ENCODE peak calls at places on chromosomes 11 and 22, in four cellular contexts. One of them, this sample, is unnamed.

GRCh38 chr11:30342736-30343166 is 19.8 kb downstream of the ARL14EP start:
- DNase-seq in prostate gland: no peak
- DNase-seq in pancreas: no peak
- DNase-seq in hepatocyte: no peak
- DNase-seq in this sample: no peak

GRCh38 chr22:17770180-17771077 is 3.8 kb downstream of the BID start:
- DNase-seq in pancreas: peak; percentile 47
- DNase-seq in hepatocyte: no peak
- DNase-seq in prostate gland: no peak
- DNase-seq in this sample: no peak

GRCh38 chr22:20247010-20247505 is 21.1 kb downstream of the RTN4R start:
- DNase-seq in pancreas: no peak
- DNase-seq in hepatocyte: no peak
- DNase-seq in prostate gland: no peak
- DNase-seq in this sample: no peak

GRCh38 chr11:134862168-134862567 is 450.1 kb upstream of the B3GAT1 start:
- DNase-seq in pancreas: no peak
- DNase-seq in prostate gland: no peak
- DNase-seq in hepatocyte: no peak
- DNase-seq in this sample: no peak

GRCh38 chr11:66891849-66892660 is 35.2 kb downstream of the LRFN4 start:
- DNase-seq in hepatocyte: peak; percentile 82
- DNase-seq in pancreas: peak; percentile 9
- DNase-seq in prostate gland: no peak
- DNase-seq in this sample: no peak

GRCh38 chr11:20000022-20000392 is 160.3 kb downstream of the DBX1 start:
- DNase-seq in hepatocyte: no peak
- DNase-seq in pancreas: no peak
- DNase-seq in prostate gland: no peak
- DNase-seq in this sample: no peak

GRCh38 chr11:111225871-111226270 is 19.7 kb upstream of the POU2AF2 start:
- DNase-seq in prostate gland: no peak
- DNase-seq in pancreas: no peak
- DNase-seq in hepatocyte: no peak
- DNase-seq in this sample: no peak

GRCh38 chr11:8067567-8067928 is 13.5 kb upstream of the TUB start:
- DNase-seq in prostate gland: no peak
- DNase-seq in hepatocyte: no peak
- DNase-seq in pancreas: no peak
- DNase-seq in this sample: no peak

GRCh38 chr11:17439316-17439782 is 37.3 kb downstream of the ABCC8 start:
- DNase-seq in pancreas: no peak
- DNase-seq in hepatocyte: peak; percentile 76
- DNase-seq in prostate gland: no peak
- DNase-seq in this sample: no peak

GRCh38 chr11:112290462-112290894 is 29.8 kb upstream of the PLET1 start:
- DNase-seq in hepatocyte: no peak
- DNase-seq in prostate gland: no peak
- DNase-seq in pancreas: no peak
- DNase-seq in this sample: no peak

GRCh38 chr11:134642206-134642605 is 230.2 kb upstream of the B3GAT1 start:
- DNase-seq in pancreas: no peak
- DNase-seq in prostate gland: no peak
- DNase-seq in hepatocyte: no peak
- DNase-seq in this sample: no peak

GRCh38 chr22:48832592-48832991 is 995.1 kb downstream of the BRD1 start:
- DNase-seq in pancreas: no peak
- DNase-seq in hepatocyte: no peak
- DNase-seq in prostate gland: no peak
- DNase-seq in this sample: no peak

GRCh38 chr22:37904572-37905533 is 1.2 kb upstream of the MICALL1 start:
- DNase-seq in prostate gland: no peak
- DNase-seq in pancreas: no peak
- DNase-seq in hepatocyte: peak; percentile 84
- DNase-seq in this sample: no peak

GRCh38 chr22:45009881-45010531 is at the start of gene PHF21B:
- DNase-seq in pancreas: no peak
- DNase-seq in prostate gland: peak; percentile 70
- DNase-seq in hepatocyte: peak; percentile 83
- DNase-seq in this sample: no peak

GRCh38 chr22:31947296-31947695 is 3.0 kb downstream of the YWHAH start:
- DNase-seq in pancreas: no peak
- DNase-seq in hepatocyte: no peak
- DNase-seq in prostate gland: no peak
- DNase-seq in this sample: no peak

GRCh38 chr22:17999851-18000250 is 24.5 kb downstream of the MICAL3 start:
- DNase-seq in hepatocyte: no peak
- DNase-seq in prostate gland: no peak
- DNase-seq in pancreas: no peak
- DNase-seq in this sample: no peak

GRCh38 chr22:20437253-20438065 is at the start of gene SCARF2:
- DNase-seq in hepatocyte: peak; percentile 86
- DNase-seq in pancreas: peak; percentile 73
- DNase-seq in prostate gland: no peak
- DNase-seq in this sample: peak; percentile 74

GRCh38 chr11:125102544-125102943 is 8.9 kb downstream of the TMEM218 start:
- DNase-seq in prostate gland: no peak
- DNase-seq in hepatocyte: no peak
- DNase-seq in pancreas: no peak
- DNase-seq in this sample: no peak

GRCh38 chr11:3193373-3194015 is 25.1 kb downstream of the MRGPRG start:
- DNase-seq in prostate gland: no peak
- DNase-seq in pancreas: no peak
- DNase-seq in hepatocyte: no peak
- DNase-seq in this sample: no peak

GRCh38 chr22:20566420-20567260 is 59.2 kb downstream of the MED15 start:
- DNase-seq in hepatocyte: peak; percentile 46
- DNase-seq in prostate gland: peak; percentile 68
- DNase-seq in pancreas: peak; percentile 55
- DNase-seq in this sample: peak; percentile 63

GRCh38 chr11:78022397-78023396 is at the start of gene KCTD14:
- DNase-seq in prostate gland: peak; percentile 37
- DNase-seq in pancreas: peak; percentile 90
- DNase-seq in hepatocyte: peak; percentile 55
- DNase-seq in this sample: peak; percentile 84

GRCh38 chr22:48563118-48563965 is 1264.3 kb downstream of the BRD1 start:
- DNase-seq in hepatocyte: no peak
- DNase-seq in prostate gland: no peak
- DNase-seq in pancreas: peak; percentile 56
- DNase-seq in this sample: no peak

GRCh38 chr11:68549789-68550484 is 89.4 kb downstream of the PPP6R3 start:
- DNase-seq in hepatocyte: peak; percentile 42
- DNase-seq in pancreas: no peak
- DNase-seq in prostate gland: no peak
- DNase-seq in this sample: no peak

GRCh38 chr11:27391336-27392015 is 28.5 kb upstream of the CCDC34 start:
- DNase-seq in pancreas: no peak
- DNase-seq in hepatocyte: no peak
- DNase-seq in prostate gland: no peak
- DNase-seq in this sample: no peak

GRCh38 chr11:41394562-41395160 is 64.8 kb downstream of the LRRC4C start:
- DNase-seq in prostate gland: no peak
- DNase-seq in hepatocyte: no peak
- DNase-seq in pancreas: no peak
- DNase-seq in this sample: no peak

GRCh38 chr11:134792677-134793076 is 380.6 kb upstream of the B3GAT1 start:
- DNase-seq in prostate gland: no peak
- DNase-seq in hepatocyte: no peak
- DNase-seq in pancreas: no peak
- DNase-seq in this sample: no peak

GRCh38 chr11:73034777-73035176 is 107.3 kb downstream of the FCHSD2 start:
- DNase-seq in prostate gland: no peak
- DNase-seq in hepatocyte: peak; percentile 14
- DNase-seq in pancreas: no peak
- DNase-seq in this sample: no peak

GRCh38 chr11:62552465-62552782 is 5.8 kb upstream of the AHNAK start:
- DNase-seq in pancreas: no peak
- DNase-seq in prostate gland: no peak
- DNase-seq in hepatocyte: peak; percentile 50
- DNase-seq in this sample: no peak

GRCh38 chr11:104893876-104894275 is 4.4 kb downstream of the CASP12 start:
- DNase-seq in hepatocyte: no peak
- DNase-seq in pancreas: no peak
- DNase-seq in prostate gland: no peak
- DNase-seq in this sample: no peak

GRCh38 chr11:41497974-41498373 is 38.5 kb upstream of the LRRC4C start:
- DNase-seq in hepatocyte: no peak
- DNase-seq in prostate gland: no peak
- DNase-seq in pancreas: no peak
- DNase-seq in this sample: no peak

GRCh38 chr22:41782316-41782715 is 18.2 kb upstream of the CCDC134 start:
- DNase-seq in prostate gland: no peak
- DNase-seq in pancreas: no peak
- DNase-seq in hepatocyte: no peak
- DNase-seq in this sample: no peak

GRCh38 chr11:119029340-119030028 is 1.2 kb downstream of the SLC37A4 start:
- DNase-seq in pancreas: peak; percentile 84
- DNase-seq in hepatocyte: peak; percentile 89
- DNase-seq in prostate gland: peak; percentile 48
- DNase-seq in this sample: no peak

GRCh38 chr11:44575962-44576361 is 10.5 kb downstream of the CD82 start:
- DNase-seq in prostate gland: no peak
- DNase-seq in pancreas: peak; percentile 13
- DNase-seq in hepatocyte: no peak
- DNase-seq in this sample: no peak

GRCh38 chr11:44578279-44578678 is 12.8 kb downstream of the CD82 start:
- DNase-seq in hepatocyte: no peak
- DNase-seq in prostate gland: no peak
- DNase-seq in pancreas: peak; percentile 52
- DNase-seq in this sample: no peak

GRCh38 chr11:44579172-44579804 is 13.8 kb downstream of the CD82 start:
- DNase-seq in pancreas: no peak
- DNase-seq in prostate gland: no peak
- DNase-seq in hepatocyte: no peak
- DNase-seq in this sample: no peak

GRCh38 chr11:44575288-44575672 is 9.8 kb downstream of the CD82 start:
- DNase-seq in hepatocyte: no peak
- DNase-seq in prostate gland: no peak
- DNase-seq in pancreas: peak; percentile 24
- DNase-seq in this sample: no peak

DNA sequence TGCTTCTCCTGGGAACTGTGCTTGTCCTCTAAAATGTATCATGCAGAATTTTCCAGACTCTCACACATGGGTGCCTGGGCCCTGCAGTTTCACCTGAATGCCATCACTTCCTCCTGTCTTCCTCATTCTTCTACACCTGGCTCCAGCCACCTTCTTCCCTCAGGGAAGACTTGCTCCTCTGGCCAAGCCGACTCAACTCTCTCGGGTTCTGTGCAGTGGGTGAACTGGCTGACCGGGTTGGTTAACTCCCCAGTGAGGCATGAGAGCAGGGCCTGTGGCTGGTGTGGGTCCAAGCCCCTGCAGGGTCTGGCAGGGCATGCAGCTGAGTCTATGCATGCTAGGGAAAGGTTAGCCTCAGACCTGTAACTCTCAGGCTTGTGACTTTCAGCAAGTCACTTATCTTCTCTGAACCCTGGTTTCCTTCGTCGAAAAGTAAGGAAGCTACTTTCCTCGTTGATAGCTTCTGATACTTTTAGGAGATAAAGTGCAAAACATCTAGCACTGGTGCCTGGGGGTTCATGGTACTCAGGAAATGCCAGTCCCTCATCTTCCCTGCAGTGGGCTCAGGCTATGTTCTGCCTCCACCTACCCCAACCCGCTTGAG is 11.9 kb downstream of the CD82 start:
- DNase-seq in pancreas: peak; percentile 8
- DNase-seq in hepatocyte: no peak
- DNase-seq in prostate gland: peak; percentile 71
- DNase-seq in this sample: no peak
- H3K27ac ChIP-seq in pancreas: no peak overlapping the region
- H3K27ac ChIP-seq in hepatocyte: no peak overlapping the region
- H3K27ac ChIP-seq in prostate gland: peak overlapping the region; percentile 38
- H3K27ac ChIP-seq in this sample: no peak overlapping the region

DNA sequence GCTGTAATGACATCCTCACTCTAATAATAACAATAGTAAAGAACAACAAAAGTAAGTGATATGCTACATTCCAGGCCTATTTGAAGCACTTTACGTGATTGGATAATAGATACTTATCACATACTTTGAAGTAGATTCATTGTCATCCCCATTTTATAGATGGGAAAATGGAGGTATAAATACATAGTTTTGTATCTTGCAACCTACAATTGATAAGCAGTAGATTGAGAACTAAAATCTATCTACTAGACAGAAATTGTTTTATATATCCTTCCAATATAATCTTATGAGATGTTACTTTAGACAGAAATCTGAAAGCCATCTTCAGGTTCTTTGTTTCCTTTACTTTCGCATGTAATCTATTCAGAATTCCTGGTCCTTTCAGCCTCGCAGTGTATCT is 104.6 kb upstream of the CD44 start:
- DNase-seq in pancreas: no peak
- DNase-seq in hepatocyte: no peak
- DNase-seq in prostate gland: no peak
- DNase-seq in this sample: no peak
- H3K4me1 ChIP-seq in pancreas: no peaks in the 10 kb centered on the region
- H3K4me1 ChIP-seq in hepatocyte: no peaks in the 10 kb centered on the region
- H3K4me1 ChIP-seq in prostate gland: no peaks in the 10 kb centered on the region
- H3K4me1 ChIP-seq in this sample: peaks cover 9% of the 10 kb centered on the region

DNA sequence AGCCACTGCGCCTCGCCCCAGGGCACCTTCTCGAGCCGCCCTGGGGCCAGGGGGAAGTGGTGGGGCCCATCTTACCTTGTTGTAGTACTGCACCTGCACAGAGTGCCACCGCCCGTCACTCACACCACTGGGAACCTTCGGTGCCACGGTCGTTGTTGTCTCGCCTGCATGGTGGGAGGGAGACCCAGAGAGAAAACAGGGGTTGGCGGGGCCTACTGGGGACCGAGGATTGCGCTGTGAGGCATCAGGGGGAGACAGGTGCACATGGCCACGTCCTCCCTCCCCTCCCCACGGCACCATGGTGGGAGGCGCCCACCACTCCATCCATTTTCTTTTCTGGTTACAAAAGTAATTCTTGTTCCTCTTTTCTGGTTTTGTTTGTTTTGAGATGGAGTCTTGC is 97.8 kb downstream of the TRMU start:
- DNase-seq in hepatocyte: no peak
- DNase-seq in prostate gland: no peak
- DNase-seq in pancreas: no peak
- DNase-seq in this sample: no peak
- H3K4me3 ChIP-seq in hepatocyte: no peak overlapping the region
- H3K4me3 ChIP-seq in prostate gland: no peak overlapping the region
- H3K4me3 ChIP-seq in pancreas: no peak overlapping the region
- H3K4me3 ChIP-seq in this sample: no peak overlapping the region

GRCh38 chr11:47062736-47063135 is 113.9 kb downstream of the ARFGAP2 start:
- DNase-seq in prostate gland: no peak
- DNase-seq in pancreas: no peak
- DNase-seq in hepatocyte: no peak
- DNase-seq in this sample: no peak

GRCh38 chr11:47057374-47057773 is 119.3 kb downstream of the ARFGAP2 start:
- DNase-seq in pancreas: no peak
- DNase-seq in hepatocyte: peak; percentile 12
- DNase-seq in prostate gland: no peak
- DNase-seq in this sample: no peak

GRCh38 chr11:47056261-47056915 is 119.8 kb downstream of the CSTPP1 start:
- DNase-seq in prostate gland: no peak
- DNase-seq in pancreas: no peak
- DNase-seq in hepatocyte: peak; percentile 70
- DNase-seq in this sample: no peak

GRCh38 chr11:47060807-47061206 is 115.9 kb downstream of the ARFGAP2 start:
- DNase-seq in prostate gland: no peak
- DNase-seq in hepatocyte: no peak
- DNase-seq in pancreas: no peak
- DNase-seq in this sample: no peak

GRCh38 chr11:47061429-47062178 is 115.1 kb downstream of the ARFGAP2 start:
- DNase-seq in prostate gland: no peak
- DNase-seq in pancreas: no peak
- DNase-seq in hepatocyte: no peak
- DNase-seq in this sample: no peak
- H3K27ac ChIP-seq in prostate gland: no peak overlapping the region
- H3K27ac ChIP-seq in pancreas: no peak overlapping the region
- H3K27ac ChIP-seq in hepatocyte: no peak overlapping the region
- H3K27ac ChIP-seq in this sample: no peak overlapping the region

This sample was measured in upper lobe of right lung.